ENCODE peak calls at places on chromosomes 7 and 10, in seven cellular contexts. O is K562, J is sigmoid colon, Z is suprapubic skin, Y is stomach, U is A549, X is ovary. C is an unnamed sample.

GRCh38 chr10:47311193-47311899 is 10.9 kb upstream of the GDF2 start:
- DNase-seq in O (peak; percentile 58), J (no peak), Z (no peak), Y (peak; percentile 84), U (no peak), X (no peak), C (peak; percentile 77)

GRCh38 chr10:50990568-50991495 is 83.5 kb upstream of the PRKG1 start:
- DNase-seq in O (no peak), J (peak; percentile 79), Z (no peak), Y (no peak), U (peak; percentile 14), X (peak; percentile 26), C (peak; percentile 61)

GRCh38 chr10:31384589-31384949 is 65.6 kb downstream of the ZEB1 start:
- DNase-seq in O (no peak), J (no peak), Z (no peak), Y (no peak), U (no peak), X (no peak), C (no peak)

GRCh38 chr7:18552311-18552916 is 56.9 kb downstream of the HDAC9 start:
- DNase-seq in O (no peak), J (no peak), Z (no peak), Y (no peak), U (no peak), X (no peak), C (no peak)

GRCh38 chr7:7883394-7883793 is 85.2 kb upstream of the GLCCI1 start:
- DNase-seq in O (no peak), J (no peak), Z (no peak), Y (no peak), U (no peak), X (no peak), C (no peak)

GRCh38 chr7:80060218-80060806 is 74.3 kb upstream of the GNAI1 start:
- DNase-seq in O (no peak), J (no peak), Z (no peak), Y (no peak), U (peak; percentile 17), X (no peak), C (no peak)

GRCh38 chr10:120584786-120585185 is 127.8 kb downstream of the PLPP4 start:
- DNase-seq in O (no peak), J (no peak), Z (no peak), Y (no peak), U (no peak), X (no peak), C (no peak)

GRCh38 chr7:84675633-84676034 is 481.0 kb upstream of the SEMA3A start:
- DNase-seq in O (peak; percentile 7), J (no peak), Z (no peak), Y (peak; percentile 58), U (no peak), X (no peak), C (no peak)

GRCh38 chr7:47512481-47513176 is 69.3 kb downstream of the TNS3 start:
- DNase-seq in O (no peak), J (no peak), Z (no peak), Y (no peak), U (no peak), X (no peak), C (no peak)

GRCh38 chr7:130420943-130421578 is 19.8 kb downstream of the CEP41 start:
- DNase-seq in O (no peak), J (no peak), Z (no peak), Y (no peak), U (no peak), X (no peak), C (no peak)

GRCh38 chr7:55086413-55087201 is 67.8 kb downstream of the EGFR start:
- DNase-seq in O (no peak), J (no peak), Z (no peak), Y (no peak), U (no peak), X (no peak), C (no peak)

GRCh38 chr7:55084307-55084706 is 65.5 kb downstream of the EGFR start:
- DNase-seq in O (no peak), J (no peak), Z (no peak), Y (no peak), U (no peak), X (no peak), C (no peak)

GRCh38 chr7:55083206-55083605 is 64.4 kb downstream of the EGFR start:
- DNase-seq in O (no peak), J (no peak), Z (no peak), Y (no peak), U (no peak), X (no peak), C (no peak)

GRCh38 chr7:55087521-55087961 is 68.7 kb downstream of the EGFR start:
- DNase-seq in O (no peak), J (no peak), Z (no peak), Y (no peak), U (no peak), X (no peak), C (no peak)

GRCh38 chr7:55085511-55086412 is 66.9 kb downstream of the EGFR start:
- DNase-seq in O (no peak), J (no peak), Z (no peak), Y (no peak), U (no peak), X (no peak), C (no peak)
- TF ChIP-seq EP300 in O (no peak), J (no peak), Z (no peak), Y (no peak), U (no peak), X (no peak), C (no peak)

DNA sequence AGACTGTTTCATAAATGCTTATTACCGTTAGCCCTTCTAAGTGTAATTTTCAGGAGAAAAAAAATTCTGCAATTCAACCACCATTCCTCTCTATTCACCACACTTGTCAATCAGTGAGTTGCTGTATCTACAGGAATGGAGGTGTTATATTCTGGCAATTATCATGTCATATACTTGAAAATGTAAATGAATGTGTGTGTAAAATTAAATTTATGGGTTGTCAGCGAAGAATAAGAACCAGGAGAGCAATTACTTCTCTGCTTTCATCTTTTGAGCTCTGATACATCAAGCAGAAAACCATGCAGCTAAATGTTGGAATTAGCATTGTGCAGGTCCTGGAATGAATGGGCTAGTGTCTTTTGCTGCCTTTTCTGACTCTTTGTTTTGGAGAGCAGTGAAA is 207.6 kb downstream of the FOXP2 start:
- DNase-seq in O (no peak), J (no peak), Z (no peak), Y (no peak), U (no peak), X (no peak), C (no peak)
- TF ChIP-seq EP300 in O (no peak), J (no peak), Z (no peak), Y (no peak), U (no peak), X (no peak), C (no peak)

GRCh38 chr7:140541513-140542192 is 62.3 kb upstream of the MKRN1 start:
- DNase-seq in O (peak; percentile 66), J (peak; percentile 91), Z (no peak), Y (peak; percentile 37), U (peak; percentile 95), X (peak; percentile 90), C (peak; percentile 64)
- TF ChIP-seq EP300 in O (no peak), J (no peak), Z (peak; percentile 59), Y (no peak), U (peak; percentile 47), X (no peak), C (no peak)

DNA sequence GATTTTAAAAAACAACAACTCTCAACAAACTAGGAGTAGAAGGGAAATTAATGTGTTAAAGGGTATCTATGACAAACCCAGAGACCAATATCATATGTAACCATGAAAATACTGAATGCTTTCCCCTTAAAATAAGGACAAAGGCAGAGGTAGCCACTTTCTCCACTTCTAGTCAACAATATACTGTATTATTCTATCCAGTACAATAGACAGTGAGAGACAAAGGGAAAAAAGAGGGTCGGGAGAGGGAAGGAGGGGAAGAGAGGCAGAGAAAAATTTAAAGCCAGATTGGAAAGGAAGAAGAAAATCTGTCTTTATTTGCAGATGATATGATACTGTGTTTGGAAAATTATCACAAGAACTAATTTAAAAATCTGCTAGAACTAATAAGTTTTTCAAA is 39.1 kb upstream of the WDFY4 start:
- DNase-seq in O (no peak), J (no peak), Z (no peak), Y (no peak), U (no peak), X (no peak), C (no peak)
- TF ChIP-seq EP300 in O (no peak), J (no peak), Z (no peak), Y (no peak), U (no peak), X (no peak), C (no peak)

GRCh38 chr7:117705630-117706029 is 167.6 kb downstream of the CTTNBP2 start:
- DNase-seq in O (no peak), J (no peak), Z (no peak), Y (no peak), U (no peak), X (no peak), C (no peak)
- TF ChIP-seq EP300 in O (no peak), J (no peak), Z (no peak), Y (no peak), U (no peak), X (no peak), C (no peak)

DNA sequence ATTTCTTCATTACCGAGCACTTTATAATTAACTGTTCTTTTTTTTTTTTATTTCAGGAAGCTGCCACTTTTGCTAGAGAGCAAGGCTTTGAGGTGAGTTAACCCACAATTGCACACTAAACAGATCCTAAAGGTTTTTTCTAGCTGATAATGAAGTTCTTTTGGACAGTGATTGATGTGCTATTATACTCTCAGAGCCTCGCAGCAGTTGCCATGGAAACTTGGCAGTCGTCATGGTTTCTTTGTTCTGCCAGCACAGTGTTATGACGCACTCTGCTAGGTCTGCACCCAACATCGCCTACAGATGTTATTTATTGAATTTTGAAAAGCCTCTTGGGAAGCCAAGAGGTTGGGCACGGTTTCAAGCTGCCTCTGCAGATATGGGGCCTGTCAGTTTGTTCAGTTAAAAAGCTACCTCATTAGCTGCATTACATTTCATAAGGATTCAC is 237.2 kb upstream of the KAT6B start:
- DNase-seq in O (peak; percentile 42), J (peak; percentile 97), Z (peak; percentile 94), Y (peak; percentile 80), U (peak; percentile 41), X (peak; percentile 93), C (peak; percentile 77)
- TF ChIP-seq EP300 in O (no peak), J (peak; percentile 88), Z (no peak), Y (peak; percentile 68), U (no peak), X (peak; percentile 15), C (peak; percentile 40)

DNA sequence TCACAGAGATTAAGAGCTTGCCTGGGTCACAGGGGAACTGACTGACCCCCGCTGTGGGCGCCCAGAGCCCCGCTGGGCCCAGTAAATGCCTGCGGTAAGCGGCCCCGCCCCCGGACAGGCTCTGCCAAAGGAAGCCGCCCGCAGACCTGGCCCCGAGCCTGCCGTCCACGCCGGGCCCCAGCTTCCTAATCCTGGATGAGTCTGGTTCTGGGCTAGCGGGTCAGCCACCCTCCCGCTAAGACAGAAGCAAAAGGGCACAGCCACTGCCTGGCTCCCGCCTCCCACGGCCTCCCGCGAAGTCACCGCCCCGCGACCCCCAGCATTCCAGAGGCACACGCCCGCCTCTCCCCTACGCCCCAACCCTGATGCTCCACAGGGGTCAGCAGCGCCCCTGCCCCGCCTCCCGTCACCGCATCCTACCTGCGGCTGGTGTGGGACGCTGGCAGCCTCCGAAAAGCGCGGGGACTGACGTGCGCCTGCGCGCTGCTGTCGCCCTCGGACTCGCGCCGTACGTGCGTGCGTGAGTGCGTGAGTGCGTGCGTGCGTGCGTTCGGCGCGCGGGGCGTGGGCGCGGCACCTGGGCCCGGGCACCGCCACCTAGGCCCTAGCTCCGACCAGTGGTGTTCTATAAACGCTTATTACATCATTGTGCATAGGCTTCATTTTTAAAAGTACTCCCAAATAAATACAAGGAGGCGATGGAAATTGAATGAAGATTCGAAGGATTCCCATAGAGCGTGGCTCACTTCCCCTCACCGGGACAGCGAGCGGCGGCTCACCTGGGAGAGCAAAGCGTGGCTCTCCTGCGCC is at the start of gene FIGNL1:
- DNase-seq in O (peak; percentile 85), J (peak; percentile 83), Z (peak; percentile 85), Y (peak; percentile 79), U (peak; percentile 65), X (peak; percentile 59), C (peak; percentile 79)
- TF ChIP-seq EP300 in O (no peak), J (peak; percentile 32), Z (no peak), Y (no peak), U (no peak), X (no peak), C (no peak)